ENCODE peak calls at places on chromosomes 3 and 15, in ten cellular contexts. O, U, J, K, X, T, R, P, D and F are unnamed samples.

GRCh38 chr15:60044636-60045273 is 40.6 kb downstream of the FOXB1 start:
- DNase-seq in O (no peak), U (no peak), J (no peak), K (no peak), X (no peak), T (peak; percentile 11), R (no peak), P (no peak), D (no peak), F (peak; percentile 11)

GRCh38 chr15:98799461-98799971 is 151.2 kb downstream of the IGF1R start:
- DNase-seq in O (peak; percentile 32), U (peak; percentile 63), J (no peak), K (no peak), X (peak; percentile 49), T (no peak), R (no peak), P (peak; percentile 26), D (peak; percentile 32), F (no peak)

GRCh38 chr15:73784299-73784698 is 31.1 kb upstream of the INSYN1 start:
- DNase-seq in O (no peak), U (no peak), J (no peak), K (no peak), X (no peak), T (no peak), R (no peak), P (no peak), D (no peak), F (no peak)

GRCh38 chr3:20246662-20247061 is 60.7 kb upstream of the SGO1 start:
- DNase-seq in O (no peak), U (no peak), J (peak; percentile 35), K (no peak), X (no peak), T (no peak), R (no peak), P (no peak), D (no peak), F (no peak)

GRCh38 chr3:189262746-189263145 is 91.0 kb downstream of the TPRG1 start:
- DNase-seq in O (no peak), U (no peak), J (peak; percentile 67), K (no peak), X (no peak), T (no peak), R (no peak), P (no peak), D (no peak), F (no peak)

GRCh38 chr3:126262227-126262626 is 81.8 kb upstream of the ALDH1L1 start:
- DNase-seq in O (no peak), U (no peak), J (no peak), K (no peak), X (no peak), T (no peak), R (no peak), P (no peak), D (no peak), F (no peak)

GRCh38 chr3:191026746-191027145 is 164.3 kb upstream of the GMNC start:
- DNase-seq in O (no peak), U (no peak), J (no peak), K (no peak), X (no peak), T (no peak), R (no peak), P (no peak), D (no peak), F (no peak)

GRCh38 chr3:8851703-8852102 is 82.3 kb upstream of the OXTR start:
- DNase-seq in O (peak; percentile 79), U (peak; percentile 91), J (no peak), K (no peak), X (no peak), T (no peak), R (peak; percentile 17), P (peak; percentile 82), D (peak; percentile 87), F (no peak)

DNA sequence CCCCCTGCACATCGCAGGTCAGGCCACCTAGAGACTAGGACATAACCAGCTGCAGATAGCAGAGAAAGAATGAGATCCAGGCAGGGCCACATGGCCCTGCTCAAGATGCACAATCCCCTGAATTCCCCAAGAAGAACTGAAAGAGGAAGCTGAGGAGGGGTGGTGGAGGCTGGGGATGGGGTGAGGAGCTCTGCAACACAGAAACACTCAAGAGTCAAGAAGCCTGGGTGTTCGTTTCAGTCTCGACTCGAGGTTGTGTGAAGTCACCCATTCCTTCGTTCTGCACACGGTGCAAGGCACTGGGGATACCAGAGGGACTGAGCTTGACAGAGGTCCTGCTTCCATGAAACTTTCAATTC is 62.0 kb downstream of the TLE3 start:
- DNase-seq in O (no peak), U (no peak), J (peak; percentile 90), K (peak; percentile 76), X (no peak), T (peak; percentile 74), R (no peak), P (no peak), D (no peak), F (no peak)
- H3K4me3 ChIP-seq in O (no peak overlapping the region), U (no peak overlapping the region), J (no peak overlapping the region), K (no peak overlapping the region), X (no peak overlapping the region), T (peak overlapping the region; percentile 1), R (no peak overlapping the region), P (no peak overlapping the region), D (no peak overlapping the region), F (no peak overlapping the region)

DNA sequence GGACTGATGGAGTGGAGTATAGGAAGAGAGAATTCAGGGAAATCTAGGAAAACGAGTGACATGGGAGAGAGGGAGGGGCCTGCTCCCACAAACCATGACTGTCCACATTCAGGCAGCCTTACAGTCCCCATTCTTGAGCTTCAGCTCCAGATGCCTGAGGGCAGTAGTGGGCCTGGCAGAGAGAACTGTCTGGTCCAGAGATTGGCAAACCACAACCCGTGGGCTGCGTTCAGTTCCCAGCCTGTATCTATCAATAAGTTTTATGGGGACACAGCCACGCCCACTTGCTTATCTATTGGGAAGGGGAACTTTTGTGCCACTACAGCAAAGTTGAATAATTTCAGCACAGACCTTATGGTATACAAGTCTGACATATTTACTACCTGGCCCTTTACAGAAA is 63.8 kb downstream of the SLCO2A1 start:
- DNase-seq in O (no peak), U (no peak), J (no peak), K (peak; percentile 17), X (no peak), T (no peak), R (no peak), P (no peak), D (no peak), F (no peak)
- H3K4me3 ChIP-seq in O (no peak overlapping the region), U (no peak overlapping the region), J (no peak overlapping the region), K (no peak overlapping the region), X (no peak overlapping the region), T (no peak overlapping the region), R (no peak overlapping the region), P (no peak overlapping the region), D (no peak overlapping the region), F (no peak overlapping the region)

GRCh38 chr15:78264304-78265136 is at the start of gene DNAJA4:
- DNase-seq in O (peak; percentile 59), U (peak; percentile 12), J (peak; percentile 75), K (peak; percentile 87), X (peak; percentile 74), T (no peak), R (peak; percentile 58), P (peak; percentile 38), D (peak; percentile 8), F (peak; percentile 75)

GRCh38 chr15:78263907-78264303 is 457 bp upstream of the DNAJA4 start:
- DNase-seq in O (no peak), U (no peak), J (no peak), K (no peak), X (no peak), T (no peak), R (no peak), P (no peak), D (no peak), F (no peak)

GRCh38 chr15:78265752-78266224 is 1.4 kb downstream of the DNAJA4 start:
- DNase-seq in O (peak; percentile 24), U (no peak), J (no peak), K (no peak), X (no peak), T (no peak), R (peak; percentile 10), P (peak; percentile 17), D (peak; percentile 70), F (no peak)

GRCh38 chr15:78266229-78266628 is 1.9 kb downstream of the DNAJA4 start:
- DNase-seq in O (no peak), U (no peak), J (no peak), K (no peak), X (no peak), T (no peak), R (no peak), P (no peak), D (no peak), F (no peak)

DNA sequence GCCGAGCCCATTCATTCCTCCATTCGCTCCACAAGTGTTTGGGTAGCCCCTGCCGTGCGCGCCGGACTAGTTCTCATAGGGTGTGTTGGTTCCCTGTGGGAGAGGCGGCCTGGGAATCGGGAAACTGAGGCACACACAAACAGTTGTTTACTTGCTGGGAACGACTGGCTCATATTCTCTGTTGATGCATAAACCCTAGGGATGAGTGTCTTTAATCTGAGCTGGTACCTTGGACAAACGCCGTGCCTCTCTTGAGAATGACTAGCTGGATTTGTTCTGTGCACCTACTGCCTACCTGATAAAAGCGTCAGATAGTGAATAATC is 737 bp downstream of the DNAJA4 start:
- DNase-seq in O (no peak), U (no peak), J (no peak), K (no peak), X (no peak), T (no peak), R (no peak), P (no peak), D (no peak), F (no peak)
- H3K4me3 ChIP-seq in O (peak overlapping the region; percentile 69), U (peak overlapping the region; percentile 82), J (peak overlapping the region; percentile 79), K (peak overlapping the region; percentile 52), X (peak overlapping the region; percentile 74), T (no peak overlapping the region), R (peak overlapping the region; percentile 54), P (peak overlapping the region; percentile 53), D (peak overlapping the region; percentile 45), F (peak overlapping the region; percentile 71)

DNA sequence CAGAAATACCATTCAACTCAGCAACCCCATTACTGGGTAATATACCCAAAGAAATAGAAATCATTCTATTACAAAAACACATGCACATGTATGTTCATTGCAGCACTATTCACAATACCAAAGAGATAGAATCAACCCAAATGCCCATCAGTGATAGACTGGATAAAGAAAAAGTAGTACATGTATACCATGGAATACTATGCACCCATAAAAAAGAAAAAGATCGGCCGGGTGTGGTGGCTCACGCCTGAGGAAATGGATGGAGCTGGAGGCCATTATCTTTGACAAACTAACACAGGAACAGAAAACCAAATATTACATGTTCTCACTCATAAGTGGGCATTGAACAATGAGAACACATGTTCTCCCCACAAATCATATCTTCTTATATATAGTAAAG is 75.7 kb upstream of the TNFSF10 start:
- DNase-seq in O (no peak), U (no peak), J (no peak), K (no peak), X (no peak), T (no peak), R (no peak), P (no peak), D (no peak), F (no peak)
- H3K4me3 ChIP-seq in O (no peak overlapping the region), U (no peak overlapping the region), J (no peak overlapping the region), K (no peak overlapping the region), X (no peak overlapping the region), T (no peak overlapping the region), R (no peak overlapping the region), P (no peak overlapping the region), D (no peak overlapping the region), F (no peak overlapping the region)

DNA sequence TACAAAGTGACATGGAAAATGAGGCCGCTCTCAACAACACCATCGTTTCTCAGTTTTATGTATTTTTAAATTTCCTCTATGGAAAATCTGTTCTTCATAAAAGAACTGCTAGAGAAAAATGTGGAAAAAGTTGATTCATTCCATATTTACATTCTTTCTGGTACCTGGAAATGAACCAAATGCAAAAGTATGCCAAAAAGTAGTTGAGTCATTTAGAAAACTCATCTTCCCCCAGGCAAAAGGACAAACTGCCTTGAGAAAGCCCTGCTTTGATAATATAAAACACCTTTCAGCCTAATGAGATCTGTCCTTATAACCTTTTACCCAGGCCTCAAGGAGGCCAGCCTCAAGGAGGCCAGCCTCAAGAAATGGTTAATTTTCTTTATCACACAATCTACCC is 283.0 kb upstream of the VEPH1 start:
- DNase-seq in O (peak; percentile 92), U (peak; percentile 91), J (no peak), K (no peak), X (no peak), T (no peak), R (peak; percentile 80), P (peak; percentile 75), D (peak; percentile 82), F (no peak)
- H3K4me3 ChIP-seq in O (peak overlapping the region; percentile 47), U (peak overlapping the region; percentile 9), J (no peak overlapping the region), K (no peak overlapping the region), X (no peak overlapping the region), T (no peak overlapping the region), R (no peak overlapping the region), P (no peak overlapping the region), D (no peak overlapping the region), F (no peak overlapping the region)